ENCODE peak calls at places on chromosome 20, in eight cellular contexts. C is lung, I is HCT116, A is neuronal stem cell, T is endodermal cell, D is A673, E is uterus, M is GM23248. Y is an unnamed sample. For H3K4me1, the result is how much of the 10 kb centered on the place peaks cover.

GRCh38 chr20:3221398-3222226 is 12.3 kb downstream of the ITPA start:
- DNase-seq in E (no peak), M (no peak), C (no peak), I (no peak), T (no peak), A (no peak), D (no peak), Y (no peak)

GRCh38 chr20:25025986-25026605 is 31.8 kb downstream of the ACSS1 start:
- DNase-seq in A (no peak), C (no peak), T (peak), E (no peak), M (no peak), I (no peak), D (no peak), Y (no peak)

GRCh38 chr20:24779166-24779565 is 169.9 kb upstream of the CST7 start:
- DNase-seq in E (no peak), A (no peak), I (no peak), D (peak), C (no peak), M (no peak), T (peak), Y (no peak)

GRCh38 chr20:2276015-2276414 is 19.8 kb upstream of the TGM3 start:
- DNase-seq in I (no peak), A (no peak), D (no peak), C (no peak), E (no peak), M (no peak), T (no peak), Y (peak)

GRCh38 chr20:24147479-24147878 is 158.9 kb upstream of the GGTLC1 start:
- DNase-seq in C (no peak), E (no peak), M (no peak), I (no peak), A (no peak), D (no peak), T (no peak), Y (no peak)

GRCh38 chr20:6636209-6637159 is 131.0 kb upstream of the BMP2 start:
- DNase-seq in C (no peak), T (peak), M (peak), A (peak), I (no peak), E (peak), D (peak), Y (peak)

GRCh38 chr20:10524643-10525042 is 89.5 kb downstream of the SLX4IP start:
- DNase-seq in E (no peak), C (no peak), M (peak), I (peak), T (peak), A (no peak), D (no peak), Y (no peak)

GRCh38 chr20:2446845-2447244 is 23.7 kb downstream of the SNRPB start:
- DNase-seq in D (no peak), T (peak), A (no peak), M (no peak), E (no peak), C (no peak), I (no peak), Y (no peak)

GRCh38 chr20:45987108-45987780 is 15.2 kb upstream of the ZNF335 start:
- DNase-seq in A (peak), T (peak), M (peak), D (peak), E (no peak), I (peak), C (peak), Y (peak)

GRCh38 chr20:18527836-18528235 is 20.1 kb downstream of the SEC23B start:
- DNase-seq in A (no peak), I (no peak), D (no peak), M (peak), C (no peak), E (no peak), T (no peak), Y (no peak)

GRCh38 chr20:58128635-58129625 is 99.5 kb downstream of the ANKRD60 start:
- DNase-seq in C (no peak), I (no peak), A (no peak), T (no peak), D (no peak), E (peak), M (no peak), Y (no peak)

GRCh38 chr20:20816969-20817368 is 104.5 kb upstream of the RALGAPA2 start:
- DNase-seq in E (no peak), M (no peak), C (no peak), I (no peak), D (no peak), A (no peak), T (no peak), Y (no peak)

GRCh38 chr20:9032758-9033157 is 36.1 kb upstream of the PLCB4 start:
- DNase-seq in A (no peak), D (no peak), M (peak), E (no peak), T (no peak), I (no peak), C (no peak), Y (no peak)

GRCh38 chr20:20229595-20229994 is 138.3 kb upstream of the INSM1 start:
- DNase-seq in M (peak), I (no peak), E (no peak), C (no peak), T (no peak), D (no peak), A (no peak), Y (no peak)

GRCh38 chr20:63123326-63123725 is 92.6 kb downstream of the YTHDF1 start:
- DNase-seq in D (no peak), C (no peak), T (peak), I (no peak), A (no peak), E (no peak), M (no peak), Y (no peak)

GRCh38 chr20:52913650-52914387 is 58.3 kb upstream of the TSHZ2 start:
- DNase-seq in D (no peak), C (no peak), A (no peak), E (no peak), I (no peak), M (no peak), T (no peak), Y (no peak)

GRCh38 chr20:45908086-45908485 is 3.9 kb downstream of the PLTP start:
- DNase-seq in C (no peak), T (no peak), I (no peak), M (no peak), D (no peak), E (no peak), A (no peak), Y (no peak)

GRCh38 chr20:58702859-58703648 is 10.5 kb downstream of the NPEPL1 start:
- DNase-seq in C (no peak), I (no peak), A (no peak), E (no peak), D (no peak), M (no peak), T (peak), Y (no peak)

GRCh38 chr20:1894951-1895673 is at the start of gene SIRPA:
- DNase-seq in D (peak), I (no peak), A (peak), T (peak), M (peak), E (peak), C (peak), Y (peak)

GRCh38 chr20:53706008-53706481 is 112.4 kb upstream of the ZNF217 start:
- DNase-seq in M (peak), C (no peak), E (no peak), A (no peak), T (no peak), D (no peak), I (no peak), Y (no peak)

GRCh38 chr20:24382330-24382729 is 87.1 kb upstream of the SYNDIG1 start:
- DNase-seq in A (no peak), D (no peak), I (no peak), T (no peak), E (peak), M (no peak), C (no peak), Y (no peak)

GRCh38 chr20:36835453-36836198 is 40.3 kb upstream of the TLDC2 start:
- DNase-seq in T (peak), E (peak), D (peak), A (peak), I (peak), M (peak), C (peak), Y (peak)

GRCh38 chr20:36833275-36834020 is 42.5 kb upstream of the TLDC2 start:
- DNase-seq in C (no peak), M (peak), D (no peak), A (no peak), E (peak), T (no peak), I (no peak), Y (peak)

GRCh38 chr20:36830791-36831691 is 44.9 kb upstream of the TLDC2 start:
- DNase-seq in E (peak), M (peak), D (no peak), I (no peak), C (peak), T (no peak), A (no peak), Y (no peak)

GRCh38 chr20:36835025-36835424 is 40.9 kb upstream of the TLDC2 start:
- DNase-seq in D (no peak), A (no peak), E (no peak), C (no peak), M (no peak), T (no peak), I (no peak), Y (no peak)

GRCh38 chr20:36832791-36833190 is 43.1 kb upstream of the TLDC2 start:
- DNase-seq in A (no peak), D (no peak), I (no peak), E (no peak), T (no peak), M (no peak), C (no peak), Y (no peak)
- H3K4me1 ChIP-seq in A (under half), D (under half), I (half or more), E (under half), T (under half), M (under half), C (under half), Y (under half)

GRCh38 chr20:47502271-47502730 is 614 bp downstream of the NCOA3 start:
- DNase-seq in M (peak), A (peak), E (peak), D (peak), C (no peak), I (no peak), T (peak), Y (peak)

GRCh38 chr20:47502801-47503239 is 1.1 kb downstream of the NCOA3 start:
- DNase-seq in M (peak), I (no peak), A (peak), T (no peak), C (no peak), E (no peak), D (peak), Y (peak)

GRCh38 chr20:47501117-47501482 is 587 bp upstream of the NCOA3 start:
- DNase-seq in M (peak), T (no peak), A (no peak), I (no peak), C (no peak), D (no peak), E (no peak), Y (no peak)

GRCh38 chr20:47501483-47502270 is at the start of gene NCOA3:
- DNase-seq in C (peak), I (peak), M (peak), T (peak), E (peak), D (peak), A (peak), Y (peak)

DNA sequence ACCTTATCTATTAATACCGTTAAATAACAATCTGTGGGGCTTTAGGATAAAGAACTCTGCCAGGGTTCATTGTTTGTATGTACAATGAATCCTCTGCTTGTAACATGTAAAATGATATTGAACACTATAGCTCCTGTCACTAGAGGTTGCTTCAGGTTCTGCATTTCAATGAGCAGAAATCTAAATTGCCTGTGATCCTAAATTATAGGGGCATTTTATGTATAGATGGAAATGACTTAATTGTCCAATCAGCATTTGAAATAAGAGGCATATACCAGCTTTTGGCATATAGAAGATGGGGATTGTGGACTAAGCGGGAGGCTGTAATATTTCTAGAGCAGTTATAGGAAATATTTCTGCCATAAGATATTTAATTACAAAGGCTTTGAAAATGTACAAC is 2.0 kb downstream of the NCOA3 start:
- DNase-seq in A (no peak), D (no peak), T (no peak), C (no peak), E (no peak), I (no peak), M (peak), Y (no peak)
- H3K4me1 ChIP-seq in A (under half), D (under half), T (under half), C (under half), E (under half), I (under half), M (under half), Y (under half)

GRCh38 chr20:38094968-38095689 is 61.6 kb downstream of the RPRD1B start:
- DNase-seq in M (peak), D (no peak), A (no peak), C (no peak), E (no peak), T (no peak), I (no peak), Y (no peak)
- H3K4me1 ChIP-seq in M (under half), D (under half), A (under half), C (under half), E (under half), T (under half), I (under half), Y (under half)

GRCh38 chr20:8008733-8009132 is 10.8 kb downstream of the TMX4 start:
- DNase-seq in T (no peak), E (no peak), M (no peak), D (no peak), I (no peak), C (no peak), A (no peak), Y (no peak)

GRCh38 chr20:8007490-8007889 is 12.1 kb downstream of the TMX4 start:
- DNase-seq in A (no peak), C (no peak), T (no peak), E (no peak), M (no peak), I (no peak), D (no peak), Y (no peak)

DNA sequence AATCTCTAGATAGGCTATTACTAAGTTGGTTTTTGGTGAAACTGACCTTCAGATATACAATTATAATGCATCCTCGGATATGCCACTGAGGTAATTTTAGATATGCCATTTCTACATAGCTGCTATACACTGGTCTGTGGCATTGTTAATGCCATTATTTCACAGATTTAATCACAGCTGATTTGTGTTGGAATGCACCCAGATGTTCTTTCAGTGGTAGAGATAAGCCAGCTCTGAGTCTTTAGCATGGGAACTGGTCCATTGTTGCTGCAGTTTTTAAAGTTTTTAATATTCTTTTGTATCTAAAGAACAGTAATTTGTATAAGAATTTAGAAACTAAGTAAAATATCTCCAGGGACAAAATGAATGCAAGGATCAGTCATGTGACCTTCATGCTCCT is 6.8 kb downstream of the TMX4 start:
- DNase-seq in C (no peak), D (peak), E (no peak), A (no peak), M (no peak), I (no peak), T (no peak), Y (no peak)
- H3K4me1 ChIP-seq in C (under half), D (under half), E (under half), A (under half), M (under half), I (under half), T (under half), Y (under half)

GRCh38 chr20:51531712-51532456 is 10.6 kb downstream of the NFATC2 start:
- DNase-seq in D (no peak), T (no peak), E (no peak), A (no peak), M (no peak), C (no peak), I (no peak), Y (no peak)

GRCh38 chr20:51531141-51531710 is 11.3 kb downstream of the NFATC2 start:
- DNase-seq in I (peak), D (no peak), A (no peak), M (peak), E (no peak), C (no peak), T (no peak), Y (no peak)

GRCh38 chr20:51534764-51535386 is 7.6 kb downstream of the NFATC2 start:
- DNase-seq in I (no peak), T (no peak), D (no peak), M (no peak), C (no peak), A (no peak), E (no peak), Y (no peak)

GRCh38 chr20:51533291-51534172 is 9.0 kb downstream of the NFATC2 start:
- DNase-seq in D (no peak), I (peak), A (no peak), C (no peak), M (peak), T (no peak), E (no peak), Y (no peak)

GRCh38 chr20:51532577-51533191 is 9.8 kb downstream of the NFATC2 start:
- DNase-seq in D (no peak), I (no peak), A (no peak), C (no peak), E (no peak), M (peak), T (no peak), Y (no peak)
- H3K4me1 ChIP-seq in D (under half), I (half or more), A (under half), C (under half), E (under half), M (under half), T (under half), Y (under half)

GRCh38 chr20:49666906-49667305 is 46.8 kb downstream of the B4GALT5 start:
- DNase-seq in A (no peak), M (no peak), E (no peak), D (no peak), T (no peak), C (no peak), I (no peak), Y (no peak)

GRCh38 chr20:49663112-49663511 is 50.6 kb downstream of the B4GALT5 start:
- DNase-seq in D (no peak), I (no peak), T (no peak), E (no peak), M (no peak), C (no peak), A (no peak), Y (no peak)

GRCh38 chr20:49668181-49668877 is 45.3 kb downstream of the B4GALT5 start:
- DNase-seq in D (no peak), T (no peak), E (no peak), A (no peak), M (no peak), C (no peak), I (no peak), Y (no peak)

GRCh38 chr20:49664914-49665313 is 48.8 kb downstream of the B4GALT5 start:
- DNase-seq in E (no peak), M (no peak), T (no peak), I (no peak), D (no peak), A (no peak), C (no peak), Y (no peak)

GRCh38 chr20:49665796-49666195 is 47.9 kb downstream of the B4GALT5 start:
- DNase-seq in A (no peak), C (no peak), I (no peak), D (no peak), M (no peak), E (no peak), T (no peak), Y (no peak)
- H3K4me1 ChIP-seq in A (under half), C (under half), I (under half), D (under half), M (under half), E (under half), T (under half), Y (under half)

GRCh38 chr20:22390543-22390903 is 193.8 kb downstream of the FOXA2 start:
- DNase-seq in T (no peak), D (no peak), A (no peak), I (no peak), E (no peak), C (no peak), M (no peak), Y (no peak)
- H3K4me1 ChIP-seq in T (under half), D (under half), A (under half), I (under half), E (under half), C (under half), M (under half), Y (under half)

GRCh38 chr20:32448306-32449056 is 90.3 kb downstream of the ASXL1 start:
- DNase-seq in A (no peak), E (peak), C (no peak), T (peak), D (no peak), M (peak), I (no peak), Y (no peak)
- H3K4me1 ChIP-seq in A (under half), E (under half), C (under half), T (under half), D (under half), M (under half), I (under half), Y (under half)

DNA sequence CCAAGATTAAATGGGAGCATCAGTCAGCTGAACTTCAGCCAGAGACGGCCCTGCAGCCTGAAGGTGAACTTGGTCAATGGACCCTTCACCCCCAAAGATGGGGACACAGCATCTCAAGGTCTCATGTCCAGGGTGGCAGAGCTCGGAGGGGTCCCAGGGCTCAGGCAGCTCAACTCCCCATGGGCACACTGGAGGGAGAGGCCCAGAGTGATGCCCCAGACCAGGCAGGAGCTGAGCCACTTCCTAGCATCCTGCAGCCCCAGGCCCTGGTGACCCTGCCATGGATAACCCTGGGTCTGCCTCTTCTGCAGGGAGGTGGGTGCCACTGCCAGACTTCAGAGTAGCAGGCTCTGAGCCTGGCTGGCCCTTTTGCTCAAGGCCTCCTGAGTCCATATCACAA is 27.5 kb upstream of the EMILIN3 start:
- DNase-seq in T (no peak), D (no peak), E (no peak), I (no peak), A (no peak), M (no peak), C (no peak), Y (no peak)
- H3K4me1 ChIP-seq in T (under half), D (under half), E (under half), I (under half), A (under half), M (under half), C (under half), Y (under half)

GRCh38 chr20:50911716-50912115 is 19.5 kb downstream of the ADNP start:
- DNase-seq in M (no peak), D (no peak), A (no peak), I (no peak), E (no peak), C (no peak), T (no peak), Y (no peak)

GRCh38 chr20:50909413-50909812 is 21.8 kb downstream of the ADNP start:
- DNase-seq in A (no peak), E (no peak), C (no peak), I (no peak), D (no peak), M (no peak), T (no peak), Y (no peak)

GRCh38 chr20:50913976-50914375 is 17.3 kb downstream of the ADNP start:
- DNase-seq in C (no peak), D (peak), E (no peak), A (no peak), I (no peak), T (no peak), M (peak), Y (no peak)

GRCh38 chr20:50915424-50915823 is 15.8 kb downstream of the ADNP start:
- DNase-seq in C (no peak), E (no peak), T (no peak), D (peak), A (no peak), M (peak), I (no peak), Y (no peak)

DNA sequence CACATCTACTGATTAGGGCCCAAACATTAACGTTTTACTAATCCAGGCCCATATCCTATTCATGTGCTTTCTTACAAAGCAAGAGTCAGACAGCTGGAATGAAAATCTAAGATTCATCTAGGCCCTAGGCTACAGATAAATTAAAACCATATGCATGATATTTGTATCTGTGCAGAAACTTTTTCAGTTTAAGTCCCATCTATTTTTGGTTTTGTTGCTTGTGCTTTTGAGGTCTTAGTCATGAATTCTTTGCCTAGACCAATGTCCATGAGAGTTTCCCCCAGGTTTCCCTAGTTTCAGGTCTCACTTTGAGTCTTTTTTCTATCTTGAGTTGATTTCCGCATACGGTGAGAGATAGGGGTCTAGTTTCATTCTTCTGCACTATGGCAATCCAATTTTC is 20.2 kb downstream of the ADNP start:
- DNase-seq in M (peak), A (no peak), E (no peak), I (no peak), D (no peak), C (no peak), T (no peak), Y (no peak)
- H3K4me1 ChIP-seq in M (half or more), A (under half), E (under half), I (under half), D (under half), C (under half), T (under half), Y (under half)